ENCODE peak calls at places on chromosomes 6 and 20, in five cellular contexts. I, H, S, L and N are unnamed samples.

GRCh38 chr6:3929281-3929798 is 80.2 kb downstream of the FAM50B start:
- DNase-seq in I (no peak), H (no peak), S (peak), L (no peak), N (no peak)

GRCh38 chr6:527989-528673 is 128.8 kb downstream of the HUS1B start:
- DNase-seq in I (no peak), H (no peak), S (no peak), L (no peak), N (no peak)

GRCh38 chr20:44702776-44703175 is 12.4 kb upstream of the CCN5 start:
- DNase-seq in I (no peak), H (no peak), S (peak), L (no peak), N (no peak)

GRCh38 chr20:54891907-54892306 is 416.5 kb downstream of the DOK5 start:
- DNase-seq in I (no peak), H (no peak), S (no peak), L (no peak), N (no peak)

GRCh38 chr6:21965029-21965428 is 331.8 kb downstream of the PRL start:
- DNase-seq in I (no peak), H (no peak), S (no peak), L (no peak), N (no peak)

GRCh38 chr20:63182425-63182824 is 33.5 kb downstream of the YTHDF1 start:
- DNase-seq in I (no peak), H (no peak), S (no peak), L (no peak), N (no peak)

GRCh38 chr6:32148289-32148688 is 3.5 kb downstream of the PRRT1 start:
- DNase-seq in I (no peak), H (no peak), S (no peak), L (no peak), N (no peak)

GRCh38 chr20:33499347-33499746 is 9.5 kb downstream of the CBFA2T2 start:
- DNase-seq in I (no peak), H (no peak), S (no peak), L (no peak), N (no peak)

GRCh38 chr6:139752086-139752485 is 377.6 kb upstream of the CITED2 start:
- DNase-seq in I (no peak), H (no peak), S (no peak), L (no peak), N (no peak)

GRCh38 chr6:150417899-150418824 is 49.4 kb downstream of the IYD start:
- DNase-seq in I (no peak), H (no peak), S (no peak), L (peak), N (no peak)

GRCh38 chr20:896626-897025 is 19.5 kb downstream of the ANGPT4 start:
- DNase-seq in I (no peak), H (no peak), S (no peak), L (no peak), N (no peak)

GRCh38 chr6:78025501-78025900 is 372.7 kb downstream of the MEI4 start:
- DNase-seq in I (no peak), H (no peak), S (no peak), L (no peak), N (no peak)

GRCh38 chr6:156175971-156176421 is 601.2 kb upstream of the ARID1B start:
- DNase-seq in I (peak), H (no peak), S (peak), L (no peak), N (no peak)

GRCh38 chr20:37389241-37389747 is 43.4 kb downstream of the SRC start:
- DNase-seq in I (no peak), H (no peak), S (no peak), L (no peak), N (no peak)

GRCh38 chr6:54282186-54282585 is 26.1 kb upstream of the TINAG start:
- DNase-seq in I (no peak), H (no peak), S (no peak), L (peak), N (no peak)

GRCh38 chr6:169933251-169933821 is 181.9 kb downstream of the ERMARD start:
- DNase-seq in I (no peak), H (no peak), S (no peak), L (no peak), N (no peak)

GRCh38 chr6:130655586-130655985 is 171.6 kb upstream of the SMLR1 start:
- DNase-seq in I (no peak), H (no peak), S (no peak), L (no peak), N (no peak)

GRCh38 chr6:21801786-21802610 is 208.4 kb downstream of the SOX4 start:
- DNase-seq in I (no peak), H (no peak), S (no peak), L (no peak), N (no peak)

GRCh38 chr6:64736421-64736950 is 970.5 kb downstream of the EYS start:
- DNase-seq in I (no peak), H (no peak), S (no peak), L (no peak), N (no peak)

GRCh38 chr6:5438882-5439584 is 177.7 kb downstream of the FARS2 start:
- DNase-seq in I (no peak), H (no peak), S (no peak), L (no peak), N (no peak)

GRCh38 chr20:38063911-38064310 is 30.4 kb downstream of the RPRD1B start:
- DNase-seq in I (no peak), H (no peak), S (no peak), L (no peak), N (no peak)

GRCh38 chr6:33317418-33317667 is 201 bp downstream of the ZBTB22 start:
- DNase-seq in I (no peak), H (no peak), S (no peak), L (no peak), N (no peak)

GRCh38 chr6:69343856-69344255 is 453.0 kb downstream of the LMBRD1 start:
- DNase-seq in I (no peak), H (no peak), S (no peak), L (no peak), N (no peak)

GRCh38 chr6:10719386-10720228 is 3.3 kb upstream of the TMEM14C start:
- DNase-seq in I (peak), H (no peak), S (peak), L (no peak), N (no peak)

GRCh38 chr6:35725721-35726438 is 11.0 kb upstream of the ARMC12 start:
- DNase-seq in I (no peak), H (no peak), S (peak), L (no peak), N (no peak)